ENCODE peak calls at places on chromosome 9, in eight cellular contexts. V, Y, L, K, E, N, X and P are unnamed samples.

GRCh38 chr9:102631559-102631958 is 363.6 kb upstream of the CYLC2 start:
- DNase-seq in V (no peak), Y (no peak), L (no peak), K (no peak), E (peak), N (peak), X (no peak), P (no peak)

GRCh38 chr9:8570776-8571175 is 771.2 kb upstream of the DMAC1 start:
- DNase-seq in V (no peak), Y (no peak), L (no peak), K (no peak), E (no peak), N (no peak), X (no peak), P (no peak)

GRCh38 chr9:3553076-3553765 is 27.4 kb upstream of the RFX3 start:
- DNase-seq in V (no peak), Y (no peak), L (no peak), K (no peak), E (no peak), N (no peak), X (no peak), P (no peak)

GRCh38 chr9:70085241-70085640 is 41.6 kb downstream of the MAMDC2 start:
- DNase-seq in V (no peak), Y (no peak), L (no peak), K (no peak), E (peak), N (peak), X (no peak), P (no peak)

GRCh38 chr9:105625088-105625487 is 37.2 kb upstream of the TAL2 start:
- DNase-seq in V (no peak), Y (no peak), L (no peak), K (no peak), E (no peak), N (no peak), X (no peak), P (no peak)

GRCh38 chr9:91681461-91682305 is 258.1 kb upstream of the NFIL3 start:
- DNase-seq in V (peak), Y (peak), L (peak), K (peak), E (peak), N (peak), X (no peak), P (peak)

GRCh38 chr9:119412399-119412798 is 43.2 kb upstream of the BRINP1 start:
- DNase-seq in V (no peak), Y (no peak), L (no peak), K (no peak), E (no peak), N (no peak), X (no peak), P (no peak)

GRCh38 chr9:72165821-72166547 is 16.7 kb downstream of the GDA start:
- DNase-seq in V (no peak), Y (no peak), L (no peak), K (no peak), E (no peak), N (no peak), X (no peak), P (no peak)

GRCh38 chr9:81389569-81389993 is 299.8 kb downstream of the TLE1 start:
- DNase-seq in V (no peak), Y (no peak), L (no peak), K (peak), E (peak), N (peak), X (peak), P (no peak)

GRCh38 chr9:110427497-110428104 is 89.9 kb upstream of the TXNDC8 start:
- DNase-seq in V (no peak), Y (no peak), L (no peak), K (no peak), E (peak), N (peak), X (no peak), P (no peak)

GRCh38 chr9:94975480-94976452 is 249.3 kb downstream of the AOPEP start:
- DNase-seq in V (no peak), Y (no peak), L (no peak), K (no peak), E (no peak), N (no peak), X (no peak), P (no peak)

GRCh38 chr9:132769895-132770774 is 99.9 kb downstream of the GTF3C4 start:
- DNase-seq in V (peak), Y (peak), L (peak), K (no peak), E (peak), N (peak), X (no peak), P (peak)

GRCh38 chr9:16282216-16282615 is 588.3 kb downstream of the BNC2 start:
- DNase-seq in V (no peak), Y (no peak), L (no peak), K (peak), E (no peak), N (peak), X (no peak), P (no peak)

GRCh38 chr9:97615439-97616072 is 17.6 kb downstream of the TSTD2 start:
- DNase-seq in V (no peak), Y (no peak), L (peak), K (peak), E (peak), N (peak), X (no peak), P (no peak)

GRCh38 chr9:347667-348292 is 133.1 kb downstream of the DOCK8 start:
- DNase-seq in V (no peak), Y (no peak), L (no peak), K (no peak), E (no peak), N (peak), X (no peak), P (no peak)

GRCh38 chr9:109950710-109951443 is 170.9 kb downstream of the PALM2AKAP2 start:
- DNase-seq in V (no peak), Y (no peak), L (no peak), K (no peak), E (no peak), N (no peak), X (no peak), P (no peak)

GRCh38 chr9:78030553-78031270 is 899 bp downstream of the GNAQ start:
- DNase-seq in V (peak), Y (peak), L (peak), K (no peak), E (no peak), N (no peak), X (peak), P (peak)

GRCh38 chr9:20197976-20198685 is 409.3 kb upstream of the SLC24A2 start:
- DNase-seq in V (no peak), Y (no peak), L (no peak), K (no peak), E (no peak), N (no peak), X (no peak), P (no peak)

GRCh38 chr9:37364751-37365360 is 57.6 kb upstream of the GRHPR start:
- DNase-seq in V (no peak), Y (no peak), L (no peak), K (no peak), E (no peak), N (no peak), X (no peak), P (no peak)

GRCh38 chr9:22469928-22470544 is 23.4 kb downstream of the DMRTA1 start:
- DNase-seq in V (no peak), Y (no peak), L (no peak), K (no peak), E (peak), N (peak), X (no peak), P (no peak)

GRCh38 chr9:137534256-137535119 is 15.7 kb downstream of the PNPLA7 start:
- DNase-seq in V (no peak), Y (no peak), L (no peak), K (no peak), E (peak), N (peak), X (no peak), P (no peak)

GRCh38 chr9:92963831-92964606 is 16.7 kb downstream of the FGD3 start:
- DNase-seq in V (peak), Y (no peak), L (peak), K (no peak), E (no peak), N (no peak), X (peak), P (peak)

GRCh38 chr9:93154293-93154903 is 20.3 kb upstream of the NINJ1 start:
- DNase-seq in V (peak), Y (no peak), L (peak), K (no peak), E (no peak), N (peak), X (no peak), P (no peak)

GRCh38 chr9:87088192-87088591 is 140.9 kb upstream of the GAS1 start:
- DNase-seq in V (no peak), Y (no peak), L (no peak), K (no peak), E (no peak), N (no peak), X (no peak), P (no peak)

GRCh38 chr9:122442568-122442967 is 35.2 kb downstream of the OR1J1 start:
- DNase-seq in V (no peak), Y (no peak), L (no peak), K (no peak), E (no peak), N (no peak), X (no peak), P (no peak)

GRCh38 chr9:110189001-110189400 is 19.0 kb downstream of the C9orf152 start:
- DNase-seq in V (no peak), Y (no peak), L (no peak), K (no peak), E (no peak), N (no peak), X (peak), P (no peak)

GRCh38 chr9:35908484-35909125 is 685 bp upstream of the SPAAR start:
- DNase-seq in V (no peak), Y (no peak), L (no peak), K (no peak), E (no peak), N (no peak), X (no peak), P (no peak)

GRCh38 chr9:85024374-85024773 is 354.8 kb downstream of the NTRK2 start:
- DNase-seq in V (no peak), Y (no peak), L (no peak), K (no peak), E (no peak), N (no peak), X (no peak), P (no peak)